ENCODE peak calls at places on chromosomes 11 and 22, in eight cellular contexts. I is endodermal cell, S is foreskin keratinocyte, L is A549, G is fibroblast of lung, M is caudate nucleus, T is psoas muscle, U is RWPE1. O is an unnamed sample.

GRCh38 chr22:48926663-48927062 is 901.0 kb downstream of the BRD1 start:
- DNase-seq in L (no peak), U (no peak), S (no peak), M (no peak), I (no peak), T (no peak), G (no peak), O (no peak)

GRCh38 chr11:4025248-4025956 is 69.2 kb upstream of the RRM1 start:
- DNase-seq in I (no peak), T (no peak), M (no peak), G (peak), L (no peak), S (peak), U (no peak), O (no peak)

GRCh38 chr11:96635655-96636054 is 245.8 kb downstream of the JRKL start:
- DNase-seq in S (no peak), L (no peak), M (no peak), T (peak), U (no peak), I (no peak), G (no peak), O (no peak)

GRCh38 chr11:44942029-44942710 is 8.5 kb downstream of the TP53I11 start:
- DNase-seq in I (no peak), G (no peak), U (no peak), S (no peak), T (no peak), L (no peak), M (no peak), O (no peak)

GRCh38 chr22:33028191-33028700 is 29.9 kb downstream of the SYN3 start:
- DNase-seq in G (no peak), S (no peak), T (no peak), L (no peak), M (no peak), I (peak), U (no peak), O (no peak)

GRCh38 chr11:15468471-15468870 is 353.7 kb downstream of the INSC start:
- DNase-seq in I (no peak), G (peak), L (no peak), M (no peak), U (no peak), S (no peak), T (no peak), O (no peak)

GRCh38 chr22:23263651-23264555 is 83.6 kb downstream of the BCR start:
- DNase-seq in S (no peak), U (no peak), L (no peak), G (no peak), M (no peak), I (no peak), T (no peak), O (no peak)

GRCh38 chr11:60528934-60529333 is 13.7 kb downstream of the MS4A13 start:
- DNase-seq in U (no peak), I (no peak), S (no peak), M (no peak), L (no peak), G (no peak), T (no peak), O (no peak)

GRCh38 chr11:120035756-120036155 is 102.2 kb downstream of the TRIM29 start:
- DNase-seq in I (peak), U (no peak), G (no peak), L (no peak), S (no peak), T (no peak), M (no peak), O (no peak)

GRCh38 chr11:123517559-123518364 is 87.7 kb downstream of the GRAMD1B start:
- DNase-seq in T (no peak), G (no peak), S (no peak), U (no peak), L (no peak), I (no peak), M (no peak), O (no peak)

GRCh38 chr11:108916935-108917334 is 252.1 kb downstream of the DDX10 start:
- DNase-seq in G (no peak), T (no peak), M (no peak), S (no peak), L (no peak), I (no peak), U (no peak), O (no peak)

GRCh38 chr11:115078461-115079438 is 400.4 kb downstream of the NXPE2 start:
- DNase-seq in U (no peak), I (no peak), M (peak), T (no peak), S (no peak), L (no peak), G (no peak), O (no peak)

GRCh38 chr11:83063073-83063754 is 8.5 kb downstream of the RAB30 start:
- DNase-seq in T (no peak), M (no peak), G (no peak), U (peak), I (no peak), S (peak), L (peak), O (no peak)

GRCh38 chr11:129455756-129456436 is 80.2 kb downstream of the BARX2 start:
- DNase-seq in G (no peak), T (no peak), M (no peak), U (no peak), I (no peak), L (no peak), S (no peak), O (no peak)

GRCh38 chr11:42812960-42813359 is 498.8 kb upstream of the API5 start:
- DNase-seq in L (no peak), T (no peak), M (no peak), G (no peak), I (no peak), S (no peak), U (no peak), O (no peak)

GRCh38 chr11:77124041-77124440 is 4.0 kb upstream of the MYO7A start:
- DNase-seq in I (no peak), U (no peak), G (no peak), T (no peak), S (no peak), M (no peak), L (no peak), O (no peak)

GRCh38 chr22:31098633-31099110 is 8.7 kb downstream of the SELENOM start:
- DNase-seq in L (no peak), G (no peak), S (no peak), U (no peak), I (peak), M (no peak), T (peak), O (no peak)

GRCh38 chr22:17475318-17476212 is 87.7 kb upstream of the SLC25A18 start:
- DNase-seq in L (no peak), M (no peak), U (no peak), G (no peak), S (no peak), T (peak), I (peak), O (no peak)

GRCh38 chr11:94553938-94554337 is 10.2 kb downstream of the FUT4 start:
- DNase-seq in T (no peak), I (no peak), S (peak), L (no peak), M (no peak), U (no peak), G (peak), O (no peak)

GRCh38 chr11:128790200-128790599 is 76.9 kb downstream of the KCNJ1 start:
- DNase-seq in G (peak), L (no peak), T (no peak), I (no peak), M (peak), S (no peak), U (no peak), O (peak)

GRCh38 chr11:46294365-46295309 is 17.2 kb downstream of the CREB3L1 start:
- DNase-seq in T (peak), U (no peak), L (no peak), M (no peak), I (peak), G (peak), S (no peak), O (no peak)

GRCh38 chr22:46103664-46104063 is 46.7 kb upstream of the PPARA start:
- DNase-seq in G (no peak), M (no peak), S (no peak), L (no peak), I (no peak), T (no peak), U (no peak), O (no peak)

GRCh38 chr11:43119275-43119970 is 192.4 kb upstream of the API5 start:
- DNase-seq in T (no peak), U (no peak), I (no peak), L (no peak), S (no peak), M (no peak), G (no peak), O (no peak)

GRCh38 chr11:6333112-6333511 is 12.8 kb upstream of the CAVIN3 start:
- DNase-seq in G (peak), L (no peak), U (no peak), S (no peak), T (no peak), M (no peak), I (no peak), O (no peak)

GRCh38 chr11:11993814-11994213 is 14.6 kb downstream of the DKK3 start:
- DNase-seq in T (no peak), I (no peak), G (peak), U (peak), M (peak), S (peak), L (peak), O (peak)

GRCh38 chr11:57763568-57763967 is 2.0 kb downstream of the CTNND1 start:
- DNase-seq in S (peak), G (peak), U (peak), I (no peak), T (no peak), L (peak), M (no peak), O (no peak)

GRCh38 chr11:15186146-15186545 is 71.4 kb downstream of the INSC start:
- DNase-seq in M (no peak), I (no peak), U (no peak), L (no peak), T (no peak), G (peak), S (no peak), O (no peak)

GRCh38 chr11:12599408-12600143 is 74.6 kb upstream of the TEAD1 start:
- DNase-seq in T (peak), G (no peak), S (no peak), L (peak), U (peak), I (peak), M (peak), O (peak)

GRCh38 chr11:3159296-3160190 is 5.6 kb downstream of the OSBPL5 start:
- DNase-seq in S (no peak), I (no peak), U (no peak), T (peak), G (peak), M (no peak), L (no peak), O (peak)

GRCh38 chr11:15968461-15969130 is 387.8 kb downstream of the SOX6 start:
- DNase-seq in U (no peak), I (peak), S (peak), L (no peak), G (peak), M (no peak), T (peak), O (no peak)

GRCh38 chr11:71458146-71459070 is 5.4 kb downstream of the NADSYN1 start:
- DNase-seq in L (no peak), S (peak), G (no peak), T (peak), M (no peak), I (no peak), U (no peak), O (no peak)

GRCh38 chr22:24112188-24112587 is 69.1 kb upstream of the SUSD2 start:
- DNase-seq in M (no peak), I (no peak), U (peak), G (no peak), L (no peak), T (no peak), S (peak), O (no peak)

GRCh38 chr22:45505991-45506743 is 3.5 kb downstream of the FBLN1 start:
- DNase-seq in L (no peak), S (no peak), I (peak), T (no peak), M (no peak), U (no peak), G (no peak), O (peak)

GRCh38 chr11:132977241-132977640 is 555.1 kb downstream of the OPCML start:
- DNase-seq in M (no peak), U (no peak), T (no peak), I (no peak), G (no peak), S (no peak), L (no peak), O (no peak)

GRCh38 chr11:79074547-79074946 is 366.3 kb downstream of the TENM4 start:
- DNase-seq in I (no peak), T (no peak), M (no peak), G (no peak), S (no peak), U (no peak), L (no peak), O (no peak)

GRCh38 chr11:17286332-17286731 is 9.8 kb downstream of the NUCB2 start:
- DNase-seq in G (no peak), S (no peak), L (no peak), M (no peak), I (no peak), U (no peak), T (no peak), O (no peak)

GRCh38 chr11:92886243-92886905 is 83.1 kb upstream of the MTNR1B start:
- DNase-seq in L (peak), M (no peak), T (no peak), G (peak), S (peak), I (peak), U (peak), O (no peak)

GRCh38 chr22:29658171-29658570 is 54.7 kb downstream of the NF2 start:
- DNase-seq in S (no peak), G (no peak), T (no peak), U (no peak), I (no peak), L (no peak), M (no peak), O (no peak)

GRCh38 chr22:32237905-32238304 is 17.2 kb downstream of the SLC5A4 start:
- DNase-seq in U (no peak), I (no peak), L (no peak), S (no peak), M (no peak), T (no peak), G (no peak), O (no peak)

GRCh38 chr11:31801298-31801702 is 9.8 kb downstream of the PAX6 start:
- DNase-seq in T (no peak), I (no peak), G (no peak), L (no peak), M (no peak), U (no peak), S (no peak), O (no peak)
- H3K27ac ChIP-seq in T (no peak), I (no peak), G (no peak), L (no peak), M (no peak), U (no peak), S (no peak), O (no peak)

GRCh38 chr11:64234840-64235379 is 526 bp downstream of the VEGFB start:
- DNase-seq in S (no peak), M (no peak), U (no peak), L (no peak), T (peak), G (no peak), I (peak), O (peak)
- H3K27ac ChIP-seq in S (no peak), M (peak), U (peak), L (peak), T (peak), G (peak), I (no peak), O (peak)

GRCh38 chr11:68870470-68870869 is 28.8 kb upstream of the CPT1A start:
- DNase-seq in M (no peak), L (no peak), S (no peak), I (no peak), U (no peak), T (no peak), G (peak), O (no peak)
- H3K27ac ChIP-seq in M (no peak), L (no peak), S (no peak), I (no peak), U (no peak), T (no peak), G (no peak), O (peak)

GRCh38 chr22:20957691-20958440 is 9.2 kb upstream of the AIFM3 start:
- DNase-seq in G (peak), M (no peak), S (no peak), T (peak), I (peak), U (no peak), L (peak), O (peak)

GRCh38 chr22:20957118-20957690 is 9.9 kb upstream of the AIFM3 start:
- DNase-seq in G (no peak), L (peak), I (peak), T (peak), U (no peak), S (no peak), M (no peak), O (no peak)

GRCh38 chr22:20955548-20955947 is 11.5 kb upstream of the AIFM3 start:
- DNase-seq in M (no peak), G (no peak), L (no peak), S (no peak), U (no peak), T (no peak), I (no peak), O (no peak)

GRCh38 chr22:20953668-20954500 is 13.2 kb upstream of the AIFM3 start:
- DNase-seq in G (peak), I (no peak), L (no peak), U (peak), M (no peak), T (no peak), S (peak), O (no peak)

DNA sequence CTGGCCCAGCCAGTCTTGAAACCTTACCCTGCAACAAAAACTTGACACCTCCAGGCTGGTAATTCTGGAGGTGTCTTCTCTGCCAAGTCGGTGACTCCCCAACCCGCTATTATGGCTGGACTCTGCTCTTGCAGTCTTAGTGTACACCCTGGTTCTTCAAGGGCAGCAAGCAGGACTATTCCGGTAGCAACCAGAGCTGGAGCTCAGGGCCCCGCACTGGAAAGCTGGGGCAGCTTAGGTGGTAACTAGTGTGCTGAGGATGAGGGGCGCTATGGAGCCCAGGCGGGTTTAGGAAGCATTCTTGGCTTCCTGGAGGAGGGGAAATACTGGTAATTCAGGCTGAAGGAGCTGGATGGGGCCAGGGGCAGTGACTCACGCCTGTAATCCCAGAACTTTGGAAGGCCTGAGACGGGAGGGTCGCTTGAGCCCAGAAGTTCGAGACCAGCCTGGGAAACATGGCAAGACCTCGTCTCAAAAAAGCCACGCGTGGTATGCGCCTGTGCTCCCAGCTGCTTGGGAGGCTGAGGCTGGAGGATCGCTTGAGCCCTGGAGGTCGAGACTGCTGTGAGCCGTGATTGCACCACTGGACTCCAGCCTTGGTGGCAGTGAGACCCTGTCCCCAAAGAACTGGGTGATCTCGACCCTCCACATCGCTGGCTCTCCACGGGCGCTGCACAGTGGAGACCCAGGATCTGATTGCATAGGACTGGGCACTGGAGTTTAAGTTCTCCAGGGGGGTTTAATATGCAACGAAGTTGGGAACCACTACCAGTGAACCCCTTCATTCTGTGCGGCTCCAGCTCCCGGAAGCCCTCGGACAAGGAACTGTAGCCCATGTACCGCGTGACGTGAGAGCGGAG is 10.6 kb upstream of the AIFM3 start:
- DNase-seq in G (peak), L (peak), M (no peak), I (peak), U (no peak), S (peak), T (peak), O (no peak)
- H3K27ac ChIP-seq in G (no peak), L (peak), M (no peak), I (no peak), U (peak), S (peak), T (no peak), O (no peak)

GRCh38 chr11:64746486-64746885 is 2.5 kb upstream of the RASGRP2 start:
- DNase-seq in U (no peak), L (no peak), G (no peak), M (no peak), T (peak), I (no peak), S (no peak), O (no peak)

GRCh38 chr11:64744544-64745218 is 739 bp upstream of the RASGRP2 start:
- DNase-seq in I (no peak), S (no peak), M (no peak), G (no peak), L (no peak), T (peak), U (no peak), O (no peak)

GRCh38 chr11:64745523-64746328 is 1.8 kb upstream of the RASGRP2 start:
- DNase-seq in T (peak), S (no peak), L (peak), I (peak), U (no peak), M (no peak), G (peak), O (peak)

GRCh38 chr11:64743591-64744543 is at the start of gene RASGRP2:
- DNase-seq in S (peak), G (no peak), I (peak), L (peak), T (peak), M (peak), U (no peak), O (peak)

DNA sequence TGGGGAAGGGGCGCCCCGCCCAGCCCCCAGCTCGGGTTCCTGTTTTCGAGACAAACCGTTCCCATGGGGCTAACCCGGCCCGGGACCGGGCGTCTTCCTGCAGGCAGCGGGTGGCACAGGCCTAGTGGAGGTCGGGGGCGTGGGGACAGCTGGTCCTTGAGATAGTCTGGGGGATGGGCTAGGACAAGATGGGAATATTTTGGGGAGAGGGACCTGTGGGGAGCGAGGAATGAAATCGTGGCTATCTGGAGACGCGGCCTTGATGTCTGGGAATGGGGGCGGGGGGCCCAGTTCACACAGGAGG is 1.2 kb upstream of the RASGRP2 start:
- DNase-seq in M (peak), T (peak), I (peak), U (no peak), G (no peak), L (no peak), S (no peak), O (peak)
- H3K27ac ChIP-seq in M (peak), T (peak), I (no peak), U (no peak), G (no peak), L (peak), S (no peak), O (peak)

O was measured in left ventricle myocardium inferior.